ENCODE peak calls at places on chromosomes 6 and 20, in five cellular contexts. Y is CD8-positive, alpha-beta T cell; J is cardiac fibroblast; S is IMR-90; E is progenitor cell of endocrine pancreas. P is an unnamed sample.

GRCh38 chr6:43951756-43952675 is 175.2 kb downstream of the MRPL14 start:
- DNase-seq in Y (no peak), J (no peak), S (no peak), E (no peak), P (no peak)

GRCh38 chr20:10427060-10427692 is 6.8 kb downstream of the MKKS start:
- DNase-seq in Y (peak), J (peak), S (peak), E (no peak), P (peak)

GRCh38 chr6:26305097-26305841 is 59.7 kb upstream of the BTN3A2 start:
- DNase-seq in Y (peak), J (peak), S (peak), E (no peak), P (peak)

GRCh38 chr6:149107973-149108372 is 209.5 kb upstream of the TAB2 start:
- DNase-seq in Y (no peak), J (no peak), S (no peak), E (no peak), P (no peak)

GRCh38 chr6:38113810-38114577 is 294.5 kb downstream of the ZFAND3 start:
- DNase-seq in Y (no peak), J (no peak), S (peak), E (no peak), P (peak)

GRCh38 chr6:2979819-2980464 is 8.6 kb upstream of the SERPINB6 start:
- DNase-seq in Y (no peak), J (peak), S (no peak), E (no peak), P (peak)

GRCh38 chr6:129635396-129636164 is 74.4 kb downstream of the ARHGAP18 start:
- DNase-seq in Y (no peak), J (peak), S (peak), E (no peak), P (no peak)

GRCh38 chr20:10219452-10219791 is 792 bp downstream of the SNAP25 start:
- DNase-seq in Y (peak), J (peak), S (peak), E (peak), P (no peak)

GRCh38 chr6:136952714-136953260 is 30.7 kb downstream of the SLC35D3 start:
- DNase-seq in Y (no peak), J (no peak), S (no peak), E (no peak), P (no peak)

GRCh38 chr6:131979515-131980337 is 28.6 kb upstream of the CCN2 start:
- DNase-seq in Y (no peak), J (peak), S (peak), E (no peak), P (no peak)

GRCh38 chr6:56204134-56204533 is 43.2 kb downstream of the COL21A1 start:
- DNase-seq in Y (no peak), J (no peak), S (no peak), E (no peak), P (no peak)

GRCh38 chr20:45008521-45009049 is 42.3 kb downstream of the STK4 start:
- DNase-seq in Y (no peak), J (no peak), S (peak), E (no peak), P (no peak)

GRCh38 chr6:147547369-147547902 is 38.9 kb downstream of the SAMD5 start:
- DNase-seq in Y (no peak), J (no peak), S (no peak), E (no peak), P (no peak)
- TF ChIP-seq CTCF in Y (no peak), J (no peak), S (no peak), E (no peak), P (no peak)

GRCh38 chr20:23320317-23320716 is 30.3 kb upstream of the NXT1 start:
- DNase-seq in Y (no peak), J (peak), S (peak), E (no peak), P (peak)
- TF ChIP-seq CTCF in Y (no peak), J (peak), S (peak), E (peak), P (peak)

GRCh38 chr20:56617489-56617888 is 11.6 kb upstream of the TFAP2C start:
- DNase-seq in Y (no peak), J (no peak), S (no peak), E (no peak), P (no peak)
- TF ChIP-seq CTCF in Y (no peak), J (no peak), S (no peak), E (no peak), P (no peak)

GRCh38 chr6:11618533-11618932 is 81.0 kb downstream of the TMEM170B start:
- DNase-seq in Y (no peak), J (no peak), S (peak), E (no peak), P (peak)
- TF ChIP-seq CTCF in Y (no peak), J (peak), S (peak), E (peak), P (peak)

GRCh38 chr6:112305795-112306194 is 41.3 kb upstream of the RFPL4B start:
- DNase-seq in Y (no peak), J (no peak), S (no peak), E (no peak), P (no peak)
- TF ChIP-seq CTCF in Y (no peak), J (no peak), S (no peak), E (no peak), P (no peak)

GRCh38 chr6:105212587-105212986 is 32.8 kb upstream of the POPDC3 start:
- DNase-seq in Y (no peak), J (no peak), S (no peak), E (no peak), P (no peak)

GRCh38 chr6:105215506-105215905 is 35.7 kb upstream of the POPDC3 start:
- DNase-seq in Y (no peak), J (no peak), S (no peak), E (no peak), P (no peak)

GRCh38 chr6:105210932-105211531 is 31.2 kb upstream of the POPDC3 start:
- DNase-seq in Y (no peak), J (no peak), S (no peak), E (no peak), P (no peak)

GRCh38 chr6:105211831-105212230 is 32.0 kb upstream of the POPDC3 start:
- DNase-seq in Y (no peak), J (no peak), S (peak), E (no peak), P (peak)

DNA sequence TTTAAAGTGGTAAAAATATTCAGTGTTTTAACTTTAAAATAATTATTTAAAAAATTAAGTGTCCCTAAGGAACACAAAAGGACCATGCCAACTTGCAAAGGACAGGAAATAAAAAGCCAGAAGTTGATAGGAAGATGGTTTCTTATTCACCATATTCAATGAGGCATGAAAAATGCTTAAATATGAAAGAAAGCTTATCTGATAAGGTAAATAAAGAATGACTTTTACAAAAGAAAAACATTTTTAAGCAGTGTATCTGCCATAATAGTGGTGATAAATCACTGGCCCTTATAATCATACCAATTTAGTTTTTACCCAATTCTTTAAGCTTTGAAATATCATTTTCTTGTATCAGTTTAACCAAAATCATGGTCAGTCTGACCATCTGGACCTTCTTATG is 33.5 kb upstream of the POPDC3 start:
- DNase-seq in Y (no peak), J (no peak), S (no peak), E (no peak), P (no peak)
- TF ChIP-seq CTCF in Y (no peak), J (no peak), S (no peak), E (no peak), P (no peak)

GRCh38 chr6:158752613-158753012 is 66.6 kb downstream of the EZR start:
- DNase-seq in Y (no peak), J (peak), S (no peak), E (no peak), P (no peak)
- TF ChIP-seq CTCF in Y (no peak), J (peak), S (no peak), E (no peak), P (no peak)

DNA sequence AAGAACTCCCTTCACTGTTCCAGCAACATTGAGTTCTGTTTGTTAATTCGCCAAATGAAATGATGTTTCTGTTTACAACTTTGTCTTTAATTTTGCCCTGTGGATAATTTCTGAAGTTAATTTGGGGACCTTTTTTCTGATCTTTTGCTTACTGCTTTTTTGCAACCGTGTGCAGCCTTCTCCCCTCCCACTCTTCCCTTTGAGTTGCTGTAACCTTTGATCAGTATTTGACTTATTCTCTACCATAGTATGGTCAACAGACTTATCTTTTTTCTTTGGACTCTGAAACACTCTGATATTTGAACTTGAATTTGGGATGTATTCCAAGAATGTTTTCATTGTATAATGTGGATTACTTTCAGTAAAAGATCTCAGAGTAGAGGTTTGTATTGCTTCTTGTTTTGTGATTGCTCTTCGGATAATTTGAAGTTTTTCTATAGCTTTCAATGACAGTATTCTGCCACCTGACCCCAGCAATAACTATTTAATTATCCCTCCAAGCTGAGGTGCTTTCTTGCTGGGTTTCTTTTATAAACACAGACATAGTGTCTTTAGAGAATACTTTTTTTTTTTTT is 46.2 kb downstream of the LRRN4 start:
- DNase-seq in Y (no peak), J (no peak), S (no peak), E (no peak), P (peak)
- TF ChIP-seq CTCF in Y (no peak), J (no peak), S (no peak), E (no peak), P (no peak)

GRCh38 chr6:16543491-16543890 is 217.8 kb downstream of the ATXN1 start:
- DNase-seq in Y (no peak), J (no peak), S (no peak), E (no peak), P (no peak)

GRCh38 chr6:16539086-16539931 is 222.0 kb downstream of the ATXN1 start:
- DNase-seq in Y (no peak), J (no peak), S (no peak), E (no peak), P (peak)

GRCh38 chr6:16544006-16544405 is 217.3 kb downstream of the ATXN1 start:
- DNase-seq in Y (no peak), J (peak), S (peak), E (no peak), P (no peak)

GRCh38 chr6:16544521-16544920 is 216.7 kb downstream of the ATXN1 start:
- DNase-seq in Y (no peak), J (no peak), S (no peak), E (no peak), P (no peak)

DNA sequence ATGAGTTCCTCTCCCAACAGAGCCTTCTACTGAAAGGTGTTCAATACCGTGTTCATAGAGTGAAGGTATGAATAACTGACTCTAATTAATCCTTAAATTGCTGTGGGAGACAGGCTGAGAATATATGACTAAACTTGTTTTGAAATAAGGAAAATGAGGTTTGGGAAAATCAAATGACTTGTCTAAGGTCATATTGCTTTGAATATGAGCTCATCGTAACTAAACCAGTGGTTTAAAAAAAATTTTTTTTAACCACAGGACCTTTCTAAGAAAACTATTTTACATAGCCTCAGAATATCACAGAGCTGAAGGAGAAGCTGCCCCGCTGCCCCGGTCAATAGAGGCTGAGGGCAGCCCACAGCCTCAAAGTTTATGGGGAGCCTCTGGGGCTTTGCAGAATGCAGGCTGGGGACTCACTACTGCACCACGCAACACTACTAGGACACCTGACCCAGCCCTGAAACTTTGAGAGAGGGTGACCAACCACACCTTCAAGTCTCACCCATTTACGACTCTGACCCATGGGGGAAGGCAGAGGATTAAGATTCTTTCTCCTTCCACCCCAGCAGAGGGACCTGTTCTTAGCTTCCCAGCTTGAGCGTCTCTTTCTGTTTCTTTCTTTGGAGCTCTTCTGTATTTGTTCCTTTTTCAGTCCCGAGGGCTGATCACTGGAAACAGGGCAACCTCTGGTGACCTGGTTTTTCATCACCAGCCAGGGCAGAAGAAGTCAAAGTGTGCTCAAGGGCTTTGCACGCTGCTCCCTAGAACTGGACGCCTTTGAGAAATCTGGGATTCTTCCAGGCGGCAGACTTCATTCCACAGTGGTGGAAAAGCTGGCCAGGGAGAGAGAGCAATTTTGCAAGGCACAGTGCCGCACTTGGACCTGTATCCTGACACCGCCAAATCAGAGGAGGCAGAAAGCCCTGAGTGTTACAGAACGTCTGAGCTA is 220.2 kb downstream of the ATXN1 start:
- DNase-seq in Y (no peak), J (peak), S (no peak), E (no peak), P (no peak)
- TF ChIP-seq CTCF in Y (no peak), J (no peak), S (no peak), E (no peak), P (no peak)

GRCh38 chr6:108114861-108115597 is 40.5 kb upstream of the OSTM1 start:
- DNase-seq in Y (no peak), J (peak), S (peak), E (peak), P (peak)

GRCh38 chr6:108116781-108117426 is 42.4 kb upstream of the OSTM1 start:
- DNase-seq in Y (no peak), J (no peak), S (no peak), E (no peak), P (no peak)

GRCh38 chr6:108113557-108114519 is 39.3 kb upstream of the OSTM1 start:
- DNase-seq in Y (no peak), J (peak), S (peak), E (peak), P (peak)

GRCh38 chr6:108116424-108116780 is 41.9 kb upstream of the OSTM1 start:
- DNase-seq in Y (no peak), J (no peak), S (no peak), E (no peak), P (no peak)

DNA sequence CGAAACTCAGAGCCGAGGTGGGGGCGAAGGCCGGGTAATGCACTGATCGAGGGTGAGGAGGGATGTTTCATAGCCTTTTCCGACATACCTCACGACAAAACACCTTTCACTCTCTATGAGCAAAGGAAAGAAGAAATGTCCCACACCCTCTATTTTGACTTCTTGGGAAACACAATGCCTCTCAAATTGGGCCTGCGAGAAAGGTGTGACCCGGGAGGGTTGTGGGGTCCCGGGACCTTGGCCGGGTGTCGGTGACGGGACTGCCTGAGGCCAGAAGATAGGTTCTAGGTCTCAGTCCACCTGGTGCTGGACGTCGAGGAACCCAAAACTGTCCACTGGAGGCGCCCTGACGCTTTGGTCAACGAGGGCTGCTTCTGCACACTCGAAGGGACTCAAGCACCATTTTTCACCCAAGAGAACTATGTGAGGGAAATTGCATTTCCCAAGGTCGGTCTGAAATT is 41.1 kb upstream of the OSTM1 start:
- DNase-seq in Y (no peak), J (peak), S (peak), E (peak), P (no peak)
- TF ChIP-seq CTCF in Y (no peak), J (peak), S (peak), E (peak), P (peak)

P was measured in bronchial epithelial cell.